ENCODE peak calls at places on chromosomes 13 and 19, in five cellular contexts. X is kidney epithelial cell, I is fibroblast of lung, K is endothelial cell, Z is mesothelial cell of epicardium. H is an unnamed sample.
A peak's percentile ranks its signal among the peaks of the same experiment; 100 is the strongest.

GRCh38 chr13:46668302-46668720 is 115.3 kb downstream of the LRCH1 start:
- DNase-seq in Z (no peak), X (no peak), I (peak; percentile 94), K (peak; percentile 20), H (peak; percentile 74)

GRCh38 chr13:22107549-22107948 is 436.7 kb downstream of the FGF9 start:
- DNase-seq in Z (no peak), K (no peak), X (no peak), I (no peak), H (no peak)

GRCh38 chr13:23628250-23628649 is 58.0 kb downstream of the TNFRSF19 start:
- DNase-seq in K (no peak), I (no peak), X (no peak), Z (no peak), H (no peak)

GRCh38 chr19:46015080-46015960 is 7.5 kb downstream of the PGLYRP1 start:
- DNase-seq in I (peak; percentile 17), K (peak; percentile 50), X (no peak), Z (no peak), H (no peak)

GRCh38 chr19:23116802-23117571 is at the start of gene ZNF730:
- DNase-seq in Z (peak; percentile 76), X (peak; percentile 70), K (peak; percentile 63), I (peak; percentile 82), H (peak; percentile 38)

GRCh38 chr13:50200988-50201387 is 185.7 kb downstream of the KCNRG start:
- DNase-seq in K (no peak), Z (no peak), X (no peak), I (no peak), H (no peak)

GRCh38 chr13:48860369-48860768 is 115.3 kb upstream of the FNDC3A start:
- DNase-seq in X (no peak), I (no peak), K (no peak), Z (no peak), H (no peak)

GRCh38 chr13:28658796-28659610 is at the start of gene POMP:
- DNase-seq in X (peak; percentile 43), K (peak; percentile 83), Z (peak; percentile 77), I (peak; percentile 94), H (peak; percentile 88)

GRCh38 chr13:43676320-43676719 is 110.5 kb downstream of the ENOX1 start:
- DNase-seq in I (no peak), K (no peak), X (no peak), Z (no peak), H (no peak)

GRCh38 chr19:3503036-3503572 is 2.6 kb upstream of the DOHH start:
- DNase-seq in K (no peak), Z (no peak), I (no peak), X (no peak), H (no peak)

GRCh38 chr13:23627419-23627818 is 57.2 kb downstream of the TNFRSF19 start:
- DNase-seq in Z (no peak), I (no peak), X (no peak), K (no peak), H (no peak)

GRCh38 chr13:94239135-94239534 is 240.3 kb downstream of the DCT start:
- DNase-seq in X (peak; percentile 47), K (no peak), Z (no peak), I (peak; percentile 26), H (no peak)

GRCh38 chr19:45322744-45323281 is at the start of gene CKM:
- DNase-seq in K (no peak), I (no peak), X (no peak), Z (no peak), H (no peak)

GRCh38 chr13:95335667-95336066 is 34.4 kb upstream of the ABCC4 start:
- DNase-seq in Z (no peak), K (no peak), I (no peak), X (no peak), H (no peak)

GRCh38 chr13:104553156-104553555 is 1486.9 kb upstream of the SLC10A2 start:
- DNase-seq in X (no peak), I (peak; percentile 28), Z (no peak), K (no peak), H (no peak)

GRCh38 chr19:6061420-6062130 is 48.7 kb downstream of the RFX2 start:
- DNase-seq in I (no peak), K (no peak), Z (no peak), X (no peak), H (no peak)

GRCh38 chr19:37973666-37974065 is 66.7 kb downstream of the SIPA1L3 start:
- DNase-seq in X (no peak), Z (no peak), I (no peak), K (no peak), H (no peak)

GRCh38 chr19:5083547-5083965 is 114.6 kb downstream of the KDM4B start:
- DNase-seq in X (no peak), K (no peak), I (no peak), Z (no peak), H (no peak)

GRCh38 chr19:5156231-5156986 is 184.2 kb downstream of the PTPRS start:
- DNase-seq in Z (no peak), I (no peak), K (no peak), X (no peak), H (no peak)

GRCh38 chr13:73109288-73109899 is 50.6 kb downstream of the KLF5 start:
- DNase-seq in Z (no peak), K (no peak), X (no peak), I (no peak), H (no peak)

GRCh38 chr19:1251233-1251502 is 2.8 kb downstream of the MIDN start:
- DNase-seq in K (peak; percentile 63), X (no peak), Z (no peak), I (peak; percentile 63), H (no peak)

GRCh38 chr19:1026189-1027019 is at the start of gene CNN2:
- DNase-seq in X (no peak), K (peak; percentile 84), Z (peak; percentile 80), I (peak; percentile 77), H (no peak)

GRCh38 chr19:38840583-38840968 is 9.0 kb upstream of the ECH1 start:
- DNase-seq in K (no peak), I (no peak), X (no peak), Z (no peak), H (no peak)

GRCh38 chr13:103510007-103510406 is 443.8 kb upstream of the SLC10A2 start:
- DNase-seq in K (no peak), Z (no peak), I (no peak), X (no peak), H (no peak)

GRCh38 chr13:63345835-63346234 is 1930.2 kb upstream of the PCDH20 start:
- DNase-seq in X (no peak), Z (no peak), I (no peak), K (no peak), H (no peak)

GRCh38 chr19:6448045-6448444 is 11.5 kb downstream of the SLC25A23 start:
- DNase-seq in K (no peak), Z (no peak), I (no peak), X (no peak), H (no peak)

GRCh38 chr13:99322297-99323103 is 15.3 kb upstream of the GPR183 start:
- DNase-seq in I (peak; percentile 79), K (no peak), X (no peak), Z (no peak), H (peak; percentile 38)

GRCh38 chr19:16594681-16595091 is 22.5 kb upstream of the SLC35E1 start:
- DNase-seq in Z (no peak), K (no peak), I (no peak), X (no peak), H (no peak)

GRCh38 chr19:38692458-38693379 is 45.3 kb downstream of the ACTN4 start:
- DNase-seq in I (no peak), X (no peak), K (no peak), Z (no peak), H (no peak)

GRCh38 chr13:98598043-98598442 is 21.1 kb upstream of the STK24 start:
- DNase-seq in K (no peak), X (no peak), Z (no peak), I (no peak), H (no peak)

GRCh38 chr13:50722437-50723125 is 120.9 kb downstream of the DLEU7 start:
- DNase-seq in X (no peak), Z (no peak), K (no peak), I (no peak), H (no peak)

GRCh38 chr19:11296264-11296663 is 304 bp downstream of the TSPAN16 start:
- DNase-seq in I (no peak), X (no peak), K (no peak), Z (no peak), H (no peak)

GRCh38 chr19:11291991-11292390 is 4.0 kb upstream of the TSPAN16 start:
- DNase-seq in I (no peak), X (no peak), Z (no peak), K (no peak), H (no peak)

GRCh38 chr19:11295180-11295579 is 780 bp upstream of the TSPAN16 start:
- DNase-seq in I (no peak), K (no peak), Z (no peak), X (no peak), H (no peak)

GRCh38 chr19:11293468-11294389 is 2.2 kb upstream of the TSPAN16 start:
- DNase-seq in Z (peak; percentile 87), X (peak; percentile 43), I (peak; percentile 88), K (peak; percentile 100), H (peak; percentile 89)

GRCh38 chr19:11295665-11296245 is at the start of gene TSPAN16:
- DNase-seq in K (no peak), Z (no peak), I (no peak), X (no peak), H (no peak)
- TF ChIP-seq CTCF in K (no peak), Z (no peak), I (no peak), X (no peak), H (peak; percentile 0)

GRCh38 chr13:81051873-81052272 is 710.9 kb upstream of the SPRY2 start:
- DNase-seq in K (no peak), X (no peak), I (peak; percentile 18), Z (no peak), H (no peak)
- TF ChIP-seq CTCF in K (no peak), X (no peak), I (peak; percentile 20), Z (no peak), H (no peak)

DNA sequence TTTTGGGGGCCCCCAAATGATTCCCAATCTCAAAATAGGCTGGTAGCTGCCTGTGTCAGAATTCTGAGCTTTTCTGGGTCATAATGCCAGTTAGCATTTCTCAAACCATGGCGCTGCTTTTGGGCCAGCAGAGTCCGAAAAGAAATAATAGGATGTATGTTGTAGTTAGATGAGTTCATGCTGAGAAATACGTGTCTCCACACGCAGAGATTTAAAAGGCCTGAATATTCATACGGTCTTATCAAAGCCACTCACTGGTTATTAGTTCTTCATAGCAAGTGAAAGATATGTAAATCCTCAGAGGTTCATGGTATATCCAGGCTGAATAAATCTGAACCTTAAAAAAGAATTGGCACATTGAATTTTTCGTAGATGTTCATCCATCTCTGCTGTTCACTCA is 124.5 kb downstream of the SHISA2 start:
- DNase-seq in Z (no peak), I (no peak), X (no peak), K (no peak), H (no peak)
- TF ChIP-seq CTCF in Z (no peak), I (no peak), X (no peak), K (no peak), H (no peak)

DNA sequence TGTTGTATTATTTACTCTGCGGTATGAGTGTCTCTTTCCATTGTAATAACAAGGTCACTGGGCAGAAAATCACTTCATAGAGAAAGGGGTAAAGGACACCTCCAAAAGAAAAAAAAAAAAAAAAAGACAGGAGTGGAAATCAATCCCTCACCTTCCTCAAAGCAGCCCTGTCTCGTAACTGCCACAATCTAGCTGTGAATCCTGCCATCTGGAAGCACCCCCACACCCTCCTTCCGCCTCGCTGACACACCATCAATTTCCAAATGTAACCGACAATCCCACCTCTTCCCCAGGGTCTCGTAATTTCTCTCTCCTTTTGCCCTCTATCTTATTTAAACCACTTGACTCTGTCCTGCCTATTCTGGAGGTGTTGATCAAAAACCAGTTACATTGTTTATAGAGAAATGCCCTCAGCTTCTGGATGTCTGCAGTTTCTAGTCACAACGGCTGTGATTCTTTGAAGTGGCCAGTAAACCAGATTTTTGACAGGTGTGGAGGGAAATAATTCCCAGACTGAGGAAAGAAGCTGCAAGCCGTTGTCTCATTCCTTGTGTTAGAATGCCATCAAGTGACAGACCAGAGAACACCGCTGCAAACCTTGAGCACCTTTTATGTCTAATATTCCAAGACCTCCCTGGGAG is 9.1 kb upstream of the POP4 start:
- DNase-seq in I (peak; percentile 14), K (peak; percentile 33), Z (no peak), X (no peak), H (no peak)
- TF ChIP-seq CTCF in I (no peak), K (no peak), Z (no peak), X (peak; percentile 33), H (no peak)

H was measured in AG09319.